ENCODE peak calls at places on chromosome X, in seven cellular contexts. X, F, S, Z, Y, G and R are unnamed samples.

GRCh38 chrX:11787564-11787963 is 29.5 kb downstream of the MSL3 start:
- DNase-seq in X (peak), F (peak), S (peak), Z (peak), Y (peak), G (no peak), R (peak)

GRCh38 chrX:134173541-134174272 is 63.3 kb upstream of the CCDC160 start:
- DNase-seq in X (no peak), F (no peak), S (no peak), Z (peak), Y (no peak), G (no peak), R (no peak)

GRCh38 chrX:16185725-16186136 is 18.4 kb downstream of the MAGEB17 start:
- DNase-seq in X (peak), F (no peak), S (peak), Z (no peak), Y (no peak), G (peak), R (no peak)

GRCh38 chrX:112832481-112833095 is 8.0 kb downstream of the AMOT start:
- DNase-seq in X (no peak), F (no peak), S (no peak), Z (no peak), Y (no peak), G (no peak), R (no peak)

GRCh38 chrX:151151668-151152267 is 24.6 kb upstream of the GPR50 start:
- DNase-seq in X (peak), F (no peak), S (no peak), Z (peak), Y (no peak), G (peak), R (no peak)

GRCh38 chrX:13732246-13733067 is 2.0 kb downstream of the TRAPPC2 start:
- DNase-seq in X (no peak), F (no peak), S (no peak), Z (no peak), Y (no peak), G (no peak), R (no peak)

GRCh38 chrX:53918697-53919096 is 125.6 kb downstream of the PHF8 start:
- DNase-seq in X (no peak), F (no peak), S (no peak), Z (no peak), Y (no peak), G (no peak), R (no peak)

GRCh38 chrX:20374866-20375530 is 108.3 kb upstream of the RPS6KA3 start:
- DNase-seq in X (no peak), F (no peak), S (no peak), Z (no peak), Y (no peak), G (no peak), R (no peak)

GRCh38 chrX:152897216-152898144 is at the start of gene ZNF185:
- DNase-seq in X (no peak), F (no peak), S (no peak), Z (no peak), Y (no peak), G (no peak), R (no peak)

GRCh38 chrX:124736553-124737240 is 390.3 kb downstream of the SH2D1A start:
- DNase-seq in X (no peak), F (no peak), S (no peak), Z (peak), Y (peak), G (no peak), R (peak)

GRCh38 chrX:138745215-138745614 is 33.7 kb upstream of the FGF13 start:
- DNase-seq in X (no peak), F (no peak), S (no peak), Z (peak), Y (no peak), G (peak), R (no peak)

GRCh38 chrX:109943092-109943739 is 59.7 kb upstream of the TMEM164 start:
- DNase-seq in X (no peak), F (no peak), S (no peak), Z (no peak), Y (no peak), G (no peak), R (no peak)

GRCh38 chrX:11113731-11114130 is 2.6 kb downstream of the HCCS start:
- DNase-seq in X (no peak), F (no peak), S (no peak), Z (no peak), Y (no peak), G (no peak), R (no peak)

GRCh38 chrX:70664726-70665125 is 220.1 kb downstream of the DLG3 start:
- DNase-seq in X (peak), F (no peak), S (peak), Z (no peak), Y (no peak), G (no peak), R (peak)

GRCh38 chrX:70970482-70970999 is 39.6 kb upstream of the SLC7A3 start:
- DNase-seq in X (no peak), F (no peak), S (no peak), Z (no peak), Y (no peak), G (no peak), R (no peak)

GRCh38 chrX:148928803-148929202 is 428.4 kb downstream of the AFF2 start:
- DNase-seq in X (peak), F (no peak), S (no peak), Z (no peak), Y (no peak), G (no peak), R (no peak)

GRCh38 chrX:72644946-72645345 is 69.2 kb downstream of the PHKA1 start:
- DNase-seq in X (no peak), F (no peak), S (no peak), Z (no peak), Y (no peak), G (no peak), R (no peak)

GRCh38 chrX:42094208-42094607 is 170.9 kb upstream of the CASK start:
- DNase-seq in X (no peak), F (no peak), S (no peak), Z (no peak), Y (no peak), G (no peak), R (no peak)

GRCh38 chrX:16826207-16826606 is 39.9 kb downstream of the TXLNG start:
- DNase-seq in X (peak), F (no peak), S (no peak), Z (peak), Y (no peak), G (no peak), R (no peak)